ENCODE peak calls at places on chromosome 2, in eight cellular contexts. One of them, this sample, is unnamed.

GRCh38 chr2:17162721-17163120 is 355.5 kb downstream of the RAD51AP2 start:
- DNase-seq in CD4-positive, alpha-beta T cell: no peak
- DNase-seq in mucosa of descending colon: no peak
- DNase-seq in cardiac muscle cell: no peak
- DNase-seq in progenitor cell of endocrine pancreas: no peak
- DNase-seq in GM04504: no peak
- DNase-seq in substantia nigra: no peak
- DNase-seq in Peyer's patch: no peak
- DNase-seq in this sample: no peak

GRCh38 chr2:118889995-118890394 is 42.5 kb upstream of the EN1 start:
- DNase-seq in CD4-positive, alpha-beta T cell: no peak
- DNase-seq in mucosa of descending colon: no peak
- DNase-seq in Peyer's patch: no peak
- DNase-seq in substantia nigra: no peak
- DNase-seq in GM04504: no peak
- DNase-seq in cardiac muscle cell: no peak
- DNase-seq in progenitor cell of endocrine pancreas: no peak
- DNase-seq in this sample: no peak

GRCh38 chr2:57973621-57974186 is 72.9 kb upstream of the VRK2 start:
- DNase-seq in progenitor cell of endocrine pancreas: no peak
- DNase-seq in GM04504: no peak
- DNase-seq in CD4-positive, alpha-beta T cell: no peak
- DNase-seq in Peyer's patch: no peak
- DNase-seq in substantia nigra: no peak
- DNase-seq in cardiac muscle cell: no peak
- DNase-seq in mucosa of descending colon: no peak
- DNase-seq in this sample: no peak

GRCh38 chr2:26088038-26088643 is 54.3 kb downstream of the RAB10 start:
- DNase-seq in mucosa of descending colon: no peak
- DNase-seq in cardiac muscle cell: peak; percentile 44
- DNase-seq in substantia nigra: peak; percentile 5
- DNase-seq in CD4-positive, alpha-beta T cell: peak; percentile 9
- DNase-seq in progenitor cell of endocrine pancreas: no peak
- DNase-seq in GM04504: peak; percentile 3
- DNase-seq in Peyer's patch: no peak
- DNase-seq in this sample: peak; percentile 51

GRCh38 chr2:28613616-28614501 is 118.0 kb downstream of the PLB1 start:
- DNase-seq in CD4-positive, alpha-beta T cell: peak; percentile 21
- DNase-seq in Peyer's patch: no peak
- DNase-seq in mucosa of descending colon: no peak
- DNase-seq in GM04504: no peak
- DNase-seq in substantia nigra: no peak
- DNase-seq in cardiac muscle cell: no peak
- DNase-seq in progenitor cell of endocrine pancreas: no peak
- DNase-seq in this sample: no peak

GRCh38 chr2:239006886-239007285 is 159.0 kb downstream of the TWIST2 start:
- DNase-seq in mucosa of descending colon: no peak
- DNase-seq in cardiac muscle cell: no peak
- DNase-seq in progenitor cell of endocrine pancreas: no peak
- DNase-seq in substantia nigra: no peak
- DNase-seq in GM04504: no peak
- DNase-seq in CD4-positive, alpha-beta T cell: no peak
- DNase-seq in Peyer's patch: no peak
- DNase-seq in this sample: no peak

GRCh38 chr2:60819155-60819862 is 62.1 kb upstream of the REL start:
- DNase-seq in GM04504: no peak
- DNase-seq in Peyer's patch: no peak
- DNase-seq in CD4-positive, alpha-beta T cell: peak; percentile 73
- DNase-seq in progenitor cell of endocrine pancreas: no peak
- DNase-seq in substantia nigra: no peak
- DNase-seq in cardiac muscle cell: no peak
- DNase-seq in mucosa of descending colon: peak; percentile 47
- DNase-seq in this sample: no peak

GRCh38 chr2:31202041-31202440 is 15.3 kb downstream of the CAPN14 start:
- DNase-seq in progenitor cell of endocrine pancreas: no peak
- DNase-seq in CD4-positive, alpha-beta T cell: no peak
- DNase-seq in Peyer's patch: no peak
- DNase-seq in mucosa of descending colon: no peak
- DNase-seq in substantia nigra: no peak
- DNase-seq in cardiac muscle cell: no peak
- DNase-seq in GM04504: no peak
- DNase-seq in this sample: no peak

GRCh38 chr2:26489213-26489850 is 11.4 kb upstream of the OTOF start:
- DNase-seq in substantia nigra: no peak
- DNase-seq in progenitor cell of endocrine pancreas: no peak
- DNase-seq in Peyer's patch: no peak
- DNase-seq in GM04504: no peak
- DNase-seq in cardiac muscle cell: no peak
- DNase-seq in mucosa of descending colon: no peak
- DNase-seq in CD4-positive, alpha-beta T cell: no peak
- DNase-seq in this sample: no peak

GRCh38 chr2:239553376-239554000 is 152.7 kb upstream of the HDAC4 start:
- DNase-seq in progenitor cell of endocrine pancreas: no peak
- DNase-seq in mucosa of descending colon: no peak
- DNase-seq in Peyer's patch: peak; percentile 43
- DNase-seq in cardiac muscle cell: no peak
- DNase-seq in GM04504: no peak
- DNase-seq in substantia nigra: no peak
- DNase-seq in CD4-positive, alpha-beta T cell: no peak
- DNase-seq in this sample: no peak

GRCh38 chr2:69385443-69386151 is 1.4 kb downstream of the GFPT1 start:
- DNase-seq in substantia nigra: no peak
- DNase-seq in CD4-positive, alpha-beta T cell: no peak
- DNase-seq in Peyer's patch: no peak
- DNase-seq in cardiac muscle cell: peak; percentile 61
- DNase-seq in GM04504: peak; percentile 17
- DNase-seq in progenitor cell of endocrine pancreas: no peak
- DNase-seq in mucosa of descending colon: no peak
- DNase-seq in this sample: no peak

GRCh38 chr2:62430146-62430545 is 75.8 kb downstream of the TMEM17 start:
- DNase-seq in cardiac muscle cell: no peak
- DNase-seq in substantia nigra: no peak
- DNase-seq in progenitor cell of endocrine pancreas: no peak
- DNase-seq in CD4-positive, alpha-beta T cell: no peak
- DNase-seq in mucosa of descending colon: no peak
- DNase-seq in Peyer's patch: no peak
- DNase-seq in GM04504: no peak
- DNase-seq in this sample: no peak

GRCh38 chr2:46434851-46435273 is 44.5 kb upstream of the TMEM247 start:
- DNase-seq in mucosa of descending colon: no peak
- DNase-seq in cardiac muscle cell: peak; percentile 35
- DNase-seq in CD4-positive, alpha-beta T cell: no peak
- DNase-seq in GM04504: no peak
- DNase-seq in progenitor cell of endocrine pancreas: no peak
- DNase-seq in substantia nigra: no peak
- DNase-seq in Peyer's patch: no peak
- DNase-seq in this sample: no peak

GRCh38 chr2:80035749-80036285 is 268.7 kb downstream of the LRRTM1 start:
- DNase-seq in cardiac muscle cell: no peak
- DNase-seq in mucosa of descending colon: no peak
- DNase-seq in Peyer's patch: no peak
- DNase-seq in GM04504: no peak
- DNase-seq in progenitor cell of endocrine pancreas: no peak
- DNase-seq in CD4-positive, alpha-beta T cell: no peak
- DNase-seq in substantia nigra: no peak
- DNase-seq in this sample: no peak

GRCh38 chr2:222982010-222982908 is 69.7 kb upstream of the KCNE4 start:
- DNase-seq in progenitor cell of endocrine pancreas: no peak
- DNase-seq in Peyer's patch: no peak
- DNase-seq in cardiac muscle cell: peak; percentile 91
- DNase-seq in CD4-positive, alpha-beta T cell: no peak
- DNase-seq in GM04504: peak; percentile 81
- DNase-seq in mucosa of descending colon: no peak
- DNase-seq in substantia nigra: peak; percentile 19
- DNase-seq in this sample: no peak

GRCh38 chr2:202911203-202911512 is 315 bp downstream of the WDR12 start:
- DNase-seq in substantia nigra: no peak
- DNase-seq in CD4-positive, alpha-beta T cell: no peak
- DNase-seq in GM04504: no peak
- DNase-seq in progenitor cell of endocrine pancreas: no peak
- DNase-seq in Peyer's patch: no peak
- DNase-seq in mucosa of descending colon: no peak
- DNase-seq in cardiac muscle cell: no peak
- DNase-seq in this sample: no peak

GRCh38 chr2:112480540-112481049 is 1.4 kb upstream of the TTL start:
- DNase-seq in Peyer's patch: no peak
- DNase-seq in cardiac muscle cell: no peak
- DNase-seq in GM04504: no peak
- DNase-seq in substantia nigra: no peak
- DNase-seq in progenitor cell of endocrine pancreas: no peak
- DNase-seq in mucosa of descending colon: no peak
- DNase-seq in CD4-positive, alpha-beta T cell: no peak
- DNase-seq in this sample: peak; percentile 53

GRCh38 chr2:27191107-27191829 is 20.6 kb upstream of the ATRAID start:
- DNase-seq in progenitor cell of endocrine pancreas: peak; percentile 22
- DNase-seq in Peyer's patch: no peak
- DNase-seq in GM04504: no peak
- DNase-seq in CD4-positive, alpha-beta T cell: peak; percentile 10
- DNase-seq in cardiac muscle cell: peak; percentile 86
- DNase-seq in substantia nigra: no peak
- DNase-seq in mucosa of descending colon: no peak
- DNase-seq in this sample: peak; percentile 74

GRCh38 chr2:122794100-122794499 is 1038.6 kb downstream of the TSN start:
- DNase-seq in mucosa of descending colon: no peak
- DNase-seq in Peyer's patch: no peak
- DNase-seq in GM04504: no peak
- DNase-seq in cardiac muscle cell: no peak
- DNase-seq in progenitor cell of endocrine pancreas: no peak
- DNase-seq in CD4-positive, alpha-beta T cell: no peak
- DNase-seq in substantia nigra: no peak
- DNase-seq in this sample: no peak

GRCh38 chr2:86143307-86143706 is 37.3 kb downstream of the PTCD3 start:
- DNase-seq in GM04504: no peak
- DNase-seq in cardiac muscle cell: peak; percentile 11
- DNase-seq in Peyer's patch: no peak
- DNase-seq in CD4-positive, alpha-beta T cell: no peak
- DNase-seq in progenitor cell of endocrine pancreas: no peak
- DNase-seq in mucosa of descending colon: no peak
- DNase-seq in substantia nigra: no peak
- DNase-seq in this sample: no peak

GRCh38 chr2:197097578-197098366 is 171.3 kb upstream of the PGAP1 start:
- DNase-seq in mucosa of descending colon: no peak
- DNase-seq in cardiac muscle cell: peak; percentile 94
- DNase-seq in GM04504: no peak
- DNase-seq in Peyer's patch: no peak
- DNase-seq in progenitor cell of endocrine pancreas: no peak
- DNase-seq in CD4-positive, alpha-beta T cell: no peak
- DNase-seq in substantia nigra: no peak
- DNase-seq in this sample: no peak

GRCh38 chr2:147665035-147665434 is 179.8 kb upstream of the ACVR2A start:
- DNase-seq in Peyer's patch: no peak
- DNase-seq in mucosa of descending colon: no peak
- DNase-seq in progenitor cell of endocrine pancreas: no peak
- DNase-seq in cardiac muscle cell: no peak
- DNase-seq in CD4-positive, alpha-beta T cell: no peak
- DNase-seq in substantia nigra: no peak
- DNase-seq in GM04504: no peak
- DNase-seq in this sample: no peak

GRCh38 chr2:96267159-96267971 is 1.3 kb downstream of the CIAO1 start:
- DNase-seq in CD4-positive, alpha-beta T cell: no peak
- DNase-seq in progenitor cell of endocrine pancreas: no peak
- DNase-seq in substantia nigra: no peak
- DNase-seq in Peyer's patch: peak; percentile 65
- DNase-seq in GM04504: no peak
- DNase-seq in cardiac muscle cell: peak; percentile 28
- DNase-seq in mucosa of descending colon: peak; percentile 55
- DNase-seq in this sample: peak; percentile 39